ENCODE peak calls at places on chromosomes 16 and 17, in five cellular contexts. D is AG04450, P is amniotic stem cell, G is PC-3, O is EH. R is an unnamed sample.

GRCh38 chr17:46025510-46025909 is 26.5 kb downstream of the STH start:
- DNase-seq in D (no peak), P (no peak), G (no peak), O (no peak), R (no peak)

GRCh38 chr17:29292071-29292991 is 1.6 kb downstream of the NUFIP2 start:
- DNase-seq in D (no peak), P (no peak), G (peak), O (peak), R (peak)

GRCh38 chr16:89534147-89534788 is 26.1 kb downstream of the SPG7 start:
- DNase-seq in D (no peak), P (no peak), G (no peak), O (no peak), R (peak)

GRCh38 chr17:82228278-82228841 is 482 bp upstream of the SLC16A3 start:
- DNase-seq in D (no peak), P (no peak), G (no peak), O (peak), R (peak)

GRCh38 chr17:81401727-81402529 is 6.7 kb downstream of the BAHCC1 start:
- DNase-seq in D (no peak), P (no peak), G (peak), O (no peak), R (no peak)

GRCh38 chr16:81553080-81553813 is 108.6 kb downstream of the CMIP start:
- DNase-seq in D (no peak), P (no peak), G (no peak), O (peak), R (peak)

GRCh38 chr16:3358884-3359283 is 3.2 kb downstream of the OR2C1 start:
- DNase-seq in D (no peak), P (no peak), G (no peak), O (no peak), R (no peak)

GRCh38 chr16:78494674-78495073 is 395.2 kb downstream of the WWOX start:
- DNase-seq in D (no peak), P (no peak), G (no peak), O (no peak), R (no peak)

GRCh38 chr17:63358956-63359355 is 87.2 kb downstream of the CYB561 start:
- DNase-seq in D (no peak), P (no peak), G (no peak), O (no peak), R (no peak)

GRCh38 chr17:71084219-71084618 is 914.9 kb downstream of the KCNJ2 start:
- DNase-seq in D (no peak), P (no peak), G (peak), O (peak), R (no peak)

GRCh38 chr17:27981978-27982377 is 60.5 kb upstream of the NLK start:
- DNase-seq in D (no peak), P (no peak), G (no peak), O (no peak), R (no peak)

GRCh38 chr16:68806422-68806821 is 36.9 kb upstream of the TANGO6 start:
- DNase-seq in D (no peak), P (no peak), G (no peak), O (no peak), R (no peak)

GRCh38 chr16:6929868-6930267 is 402.8 kb upstream of the RBFOX1 start:
- DNase-seq in D (no peak), P (no peak), G (no peak), O (no peak), R (no peak)

GRCh38 chr17:80653856-80654255 is 109.2 kb downstream of the RPTOR start:
- DNase-seq in D (no peak), P (no peak), G (no peak), O (no peak), R (no peak)

GRCh38 chr17:33647976-33648375 is 354.9 kb upstream of the ASIC2 start:
- DNase-seq in D (no peak), P (no peak), G (no peak), O (peak), R (no peak)

GRCh38 chr16:88955906-88956305 is 21.1 kb downstream of the CBFA2T3 start:
- DNase-seq in D (no peak), P (no peak), G (no peak), O (no peak), R (no peak)

GRCh38 chr17:8315740-8316217 is 5.7 kb downstream of the ARHGEF15 start:
- DNase-seq in D (no peak), P (no peak), G (no peak), O (no peak), R (no peak)

GRCh38 chr17:33970271-33970670 is 284.8 kb upstream of the CCL2 start:
- DNase-seq in D (no peak), P (no peak), G (no peak), O (no peak), R (no peak)

GRCh38 chr17:56441331-56441730 is 152.2 kb upstream of the NOG start:
- DNase-seq in D (peak), P (peak), G (peak), O (peak), R (no peak)

GRCh38 chr16:84839054-84839453 is 19.3 kb downstream of the CRISPLD2 start:
- DNase-seq in D (no peak), P (no peak), G (peak), O (peak), R (no peak)

GRCh38 chr16:24440296-24440695 is 99.1 kb upstream of the RBBP6 start:
- DNase-seq in D (no peak), P (no peak), G (no peak), O (no peak), R (no peak)

GRCh38 chr16:69922200-69922599 is 28.9 kb upstream of the CLEC18A start:
- DNase-seq in D (no peak), P (no peak), G (no peak), O (no peak), R (no peak)

GRCh38 chr16:27779719-27780161 is 229.8 kb downstream of the KATNIP start:
- DNase-seq in D (no peak), P (no peak), G (no peak), O (peak), R (no peak)

GRCh38 chr17:32015245-32016013 is 8.2 kb downstream of the LRRC37B start:
- DNase-seq in D (no peak), P (no peak), G (peak), O (peak), R (no peak)

GRCh38 chr16:4373356-4373908 is 1.8 kb downstream of the VASN start:
- DNase-seq in D (no peak), P (no peak), G (peak), O (no peak), R (no peak)

GRCh38 chr16:14501331-14502255 is 128.5 kb downstream of the PARN start:
- DNase-seq in D (peak), P (peak), G (peak), O (peak), R (peak)

GRCh38 chr17:15651583-15652110 is 32.1 kb upstream of the FBXW10B start:
- DNase-seq in D (peak), P (peak), G (peak), O (peak), R (peak)

GRCh38 chr16:82832861-82833260 is 206.1 kb downstream of the CDH13 start:
- DNase-seq in D (peak), P (no peak), G (no peak), O (peak), R (no peak)

GRCh38 chr16:70646260-70647241 is at the start of gene IL34:
- DNase-seq in D (no peak), P (no peak), G (no peak), O (no peak), R (peak)

GRCh38 chr17:57455063-57455914 is 199.0 kb downstream of the MSI2 start:
- DNase-seq in D (no peak), P (no peak), G (no peak), O (peak), R (no peak)

GRCh38 chr16:88785106-88785924 is at the start of gene PIEZO1:
- DNase-seq in D (no peak), P (peak), G (peak), O (peak), R (peak)

GRCh38 chr17:66021757-66022156 is 170.2 kb downstream of the CEP112 start:
- DNase-seq in D (no peak), P (no peak), G (peak), O (no peak), R (no peak)

GRCh38 chr16:6903671-6904070 is 429.0 kb upstream of the RBFOX1 start:
- DNase-seq in D (no peak), P (no peak), G (no peak), O (no peak), R (no peak)